ENCODE peak calls at places on chromosomes 7 and 10, in four cellular contexts. S is K562, R is GM12878, H is HepG2. M is an unnamed sample.

GRCh38 chr10:87651801-87652200 is 7.9 kb upstream of the PAPSS2 start:
- DNase-seq in S (no peak), R (no peak), H (no peak), M (peak; percentile 35)

GRCh38 chr10:22321831-22322662 is 1.1 kb downstream of the BMI1 start:
- DNase-seq in S (peak; percentile 51), R (no peak), H (no peak), M (peak; percentile 28)

GRCh38 chr7:148058092-148058491 is 532.5 kb upstream of the C7orf33 start:
- DNase-seq in S (no peak), R (no peak), H (no peak), M (no peak)

GRCh38 chr7:154767821-154768415 is 235.0 kb downstream of the PAXIP1 start:
- DNase-seq in S (no peak), R (no peak), H (no peak), M (no peak)

GRCh38 chr7:155804897-155805825 is 7.1 kb downstream of the SHH start:
- DNase-seq in S (peak; percentile 94), R (no peak), H (no peak), M (peak; percentile 85)

GRCh38 chr7:23469150-23469960 is 936 bp downstream of the IGF2BP3 start:
- DNase-seq in S (peak; percentile 59), R (no peak), H (no peak), M (no peak)

GRCh38 chr7:92366730-92367129 is 80.6 kb upstream of the GATAD1 start:
- DNase-seq in S (no peak), R (no peak), H (no peak), M (no peak)

GRCh38 chr10:35781643-35782035 is 139.5 kb upstream of the FZD8 start:
- DNase-seq in S (peak; percentile 22), R (no peak), H (peak; percentile 30), M (peak; percentile 60)

GRCh38 chr7:80851896-80852476 is 66.9 kb downstream of the SEMA3C start:
- DNase-seq in S (no peak), R (no peak), H (peak; percentile 56), M (no peak)

GRCh38 chr7:923108-924041 is 31.1 kb downstream of the ADAP1 start:
- DNase-seq in S (peak; percentile 64), R (peak; percentile 81), H (no peak), M (peak; percentile 22)

GRCh38 chr7:28503396-28503795 is 91.1 kb downstream of the CREB5 start:
- DNase-seq in S (no peak), R (no peak), H (no peak), M (no peak)

GRCh38 chr10:15370212-15370740 is 813 bp downstream of the FAM171A1 start:
- DNase-seq in S (peak; percentile 27), R (no peak), H (no peak), M (peak; percentile 17)

GRCh38 chr7:152759655-152760383 is at the start of gene ACTR3B:
- DNase-seq in S (peak; percentile 100), R (no peak), H (peak; percentile 54), M (peak; percentile 83)

GRCh38 chr7:156639426-156640256 is 933 bp upstream of the RNF32 start:
- DNase-seq in S (peak; percentile 65), R (no peak), H (no peak), M (peak; percentile 18)

GRCh38 chr7:127810691-127811660 is 159.0 kb downstream of the SND1 start:
- DNase-seq in S (no peak), R (no peak), H (no peak), M (no peak)

DNA sequence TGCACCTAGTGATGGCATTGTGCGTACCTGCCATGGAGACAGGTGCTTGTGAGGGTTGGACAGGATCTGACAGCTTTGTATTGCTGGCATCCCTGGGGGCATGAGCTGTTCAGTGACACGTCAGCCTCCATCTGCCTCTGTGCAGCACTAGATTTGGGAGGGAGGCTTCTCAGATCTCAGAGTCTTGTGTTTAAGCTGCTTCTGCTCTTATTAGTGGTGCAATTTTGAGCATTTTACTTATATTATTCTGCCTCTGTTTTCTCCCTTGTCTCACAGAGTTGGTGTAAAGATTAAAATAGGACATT is 5.1 kb downstream of the ARHGAP22 start:
- DNase-seq in S (no peak), R (no peak), H (no peak), M (no peak)
- TF ChIP-seq ETV6 in S (no peak), R (no peak), H (no peak), M (no peak)

DNA sequence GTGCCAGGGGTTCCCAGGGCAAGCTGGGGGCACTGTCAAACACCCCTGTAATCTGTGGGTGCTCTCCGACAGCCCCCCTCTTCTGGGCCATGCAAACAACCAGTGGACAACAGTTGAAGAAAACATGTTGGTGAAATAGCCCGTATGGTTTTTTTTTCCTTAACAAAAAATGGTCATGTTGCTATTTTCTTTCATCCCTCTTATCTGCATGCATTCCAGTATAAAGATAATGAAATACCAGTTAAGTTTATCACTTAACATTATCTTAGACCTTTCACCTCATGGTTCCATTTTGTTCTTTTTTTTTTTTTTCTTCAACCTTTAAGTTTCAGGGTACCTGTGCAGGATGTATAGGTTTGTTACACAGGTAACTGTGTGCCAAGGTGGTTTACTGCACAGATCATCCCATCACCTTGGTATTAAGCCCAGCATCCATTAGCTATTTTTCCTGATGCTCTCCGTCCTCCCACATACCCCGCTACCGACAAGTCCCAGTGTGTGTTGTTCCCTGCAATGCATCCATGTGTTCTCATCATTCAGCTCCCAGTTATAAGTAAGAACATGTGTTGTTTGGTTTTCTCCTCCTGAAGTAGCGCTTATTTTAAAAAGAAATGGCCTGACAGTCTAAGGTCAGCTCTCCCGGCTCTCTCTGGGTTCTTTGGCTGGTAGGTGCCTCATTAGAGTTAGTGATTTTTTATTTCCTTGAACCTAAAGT is 110.1 kb downstream of the NRP1 start:
- DNase-seq in S (no peak), R (no peak), H (no peak), M (no peak)
- TF ChIP-seq ETV6 in S (no peak), R (no peak), H (no peak), M (no peak)

DNA sequence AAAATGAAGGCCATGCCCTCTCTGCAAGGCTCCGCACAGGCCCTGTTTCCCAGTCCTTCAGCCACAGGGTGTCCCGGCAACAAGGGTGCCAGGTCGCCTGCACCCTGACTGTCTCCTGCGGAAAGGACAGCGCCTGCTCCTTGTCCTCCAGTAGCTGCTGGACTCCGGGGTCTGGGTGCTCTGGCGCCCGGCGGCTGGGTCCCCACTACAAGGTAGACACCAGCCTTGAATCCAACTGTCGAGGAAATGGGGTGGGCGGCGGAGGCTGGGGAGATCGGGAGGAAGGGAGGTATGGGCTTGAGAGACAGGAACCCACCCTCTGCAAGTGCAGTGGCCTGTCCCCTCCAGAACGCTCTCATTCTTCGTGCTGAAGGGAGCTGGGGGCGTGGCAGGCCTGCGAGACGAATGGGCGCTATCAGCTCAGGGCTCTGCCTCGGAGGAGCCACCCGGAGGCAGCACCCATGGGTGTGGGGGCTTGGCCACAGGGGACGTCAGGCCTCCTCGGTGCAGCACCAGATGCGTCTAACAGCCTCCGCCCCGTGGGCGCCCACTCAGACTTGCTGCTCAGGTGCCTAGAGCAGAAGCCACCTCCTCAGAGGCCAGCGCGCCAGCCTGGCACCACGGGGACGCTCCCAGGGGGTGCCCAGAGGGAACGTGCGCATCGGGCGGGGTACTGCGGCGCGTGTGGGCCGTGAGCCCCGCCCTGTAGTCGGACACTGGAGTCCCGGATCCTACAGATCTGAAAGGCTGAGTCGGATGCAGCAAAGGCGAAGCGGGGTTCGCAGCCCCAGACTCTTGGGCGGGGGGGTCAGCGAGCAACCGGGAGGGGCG is 15.6 kb downstream of the ADAM8 start:
- DNase-seq in S (peak; percentile 61), R (no peak), H (no peak), M (no peak)
- TF ChIP-seq ETV6 in S (no peak), R (no peak), H (no peak), M (no peak)

DNA sequence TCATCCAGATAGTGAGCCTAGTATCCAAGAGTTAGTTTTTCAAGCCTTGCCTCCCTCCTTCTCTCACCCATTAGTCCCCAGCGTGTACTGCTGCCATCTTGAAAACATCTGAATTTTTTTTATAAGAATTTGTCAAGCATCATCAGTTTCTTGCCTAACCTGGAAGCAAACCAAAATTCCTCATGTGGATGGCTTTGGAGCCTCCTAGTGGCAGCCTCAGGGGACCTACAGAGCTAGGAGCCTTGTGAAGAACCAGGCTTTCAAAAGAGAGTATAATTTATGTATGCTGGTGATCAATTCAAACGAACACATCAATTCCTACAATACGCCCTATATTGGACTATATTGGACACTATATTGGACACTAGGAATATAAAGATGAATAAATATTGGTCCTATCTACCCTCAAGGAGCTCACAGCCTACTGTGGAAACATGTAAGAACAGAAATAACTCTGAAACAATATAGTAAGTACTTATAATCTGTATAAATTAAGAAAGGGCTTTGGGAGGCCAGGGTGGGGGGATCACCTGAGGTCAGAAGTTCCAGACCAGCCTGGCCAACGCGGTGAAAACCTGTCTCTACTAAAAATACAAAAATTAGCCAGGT is 63.4 kb downstream of the HPSE2 start:
- DNase-seq in S (peak; percentile 25), R (no peak), H (peak; percentile 32), M (peak; percentile 65)
- TF ChIP-seq ETV6 in S (no peak), R (no peak), H (no peak), M (no peak)